ENCODE peak calls at places on chromosomes 1 and 21, in ten cellular contexts. N is CD8-positive, alpha-beta T cell; A is PC-3; U is heart left ventricle; B is astrocyte of the cerebellum; K is stomach; C is psoas muscle; P is colonic mucosa; H is OCI-LY7; D is AG10803. M is an unnamed sample.

GRCh38 chr1:227884370-227885134 is 63.2 kb downstream of the WNT9A start:
- DNase-seq in K (peak), B (no peak), D (no peak), H (no peak), P (peak), A (no peak), U (peak), C (peak), N (peak), M (no peak)

GRCh38 chr21:32843561-32843960 is 72.0 kb upstream of the PAXBP1 start:
- DNase-seq in B (no peak), P (no peak), U (no peak), C (no peak), A (no peak), D (no peak), H (no peak), K (no peak), N (no peak), M (no peak)

GRCh38 chr1:27269276-27269675 is 34.8 kb downstream of the WDTC1 start:
- DNase-seq in N (no peak), P (no peak), C (no peak), A (no peak), D (no peak), K (no peak), U (no peak), B (no peak), H (no peak), M (no peak)

GRCh38 chr1:26578167-26578566 is 48.6 kb downstream of the RPS6KA1 start:
- DNase-seq in D (no peak), K (no peak), B (no peak), H (peak), C (no peak), N (no peak), U (no peak), A (no peak), P (no peak), M (no peak)

GRCh38 chr1:41758904-41759548 is 159.7 kb downstream of the HIVEP3 start:
- DNase-seq in N (no peak), C (no peak), P (no peak), A (peak), K (no peak), B (peak), H (no peak), U (no peak), D (peak), M (no peak)

GRCh38 chr1:13498553-13498952 is 15.2 kb downstream of the LRRC38 start:
- DNase-seq in D (no peak), K (no peak), A (no peak), C (no peak), U (peak), P (no peak), N (no peak), B (no peak), H (peak), M (no peak)

GRCh38 chr1:159996653-159997052 is 35.1 kb downstream of the PIGM start:
- DNase-seq in U (no peak), P (no peak), K (no peak), B (peak), H (no peak), C (no peak), A (peak), N (no peak), D (peak), M (no peak)

GRCh38 chr1:236213534-236213933 is 68.2 kb downstream of the ERO1B start:
- DNase-seq in P (no peak), A (no peak), B (no peak), K (no peak), N (no peak), U (no peak), C (no peak), D (peak), H (no peak), M (no peak)

GRCh38 chr1:161209790-161210409 is 5.2 kb upstream of the FCER1G start:
- DNase-seq in H (peak), A (peak), P (peak), N (peak), K (peak), D (peak), C (peak), B (peak), U (peak), M (peak)

GRCh38 chr1:228174482-228175315 is 9.1 kb downstream of the IBA57 start:
- DNase-seq in N (no peak), C (no peak), A (peak), B (no peak), P (no peak), H (peak), K (no peak), D (no peak), U (peak), M (peak)

GRCh38 chr1:234942869-234943501 is 185.7 kb downstream of the TOMM20 start:
- DNase-seq in C (no peak), U (no peak), K (no peak), H (no peak), B (no peak), D (no peak), A (no peak), N (no peak), P (no peak), M (no peak)

GRCh38 chr1:50080904-50081586 is 27.7 kb upstream of the ELAVL4 start:
- DNase-seq in H (peak), K (no peak), U (no peak), N (no peak), P (peak), A (peak), D (no peak), B (no peak), C (no peak), M (no peak)

GRCh38 chr21:37130971-37131370 is 57.9 kb downstream of the TTC3 start:
- DNase-seq in B (no peak), C (no peak), A (peak), H (no peak), U (no peak), D (no peak), K (no peak), N (no peak), P (no peak), M (no peak)

GRCh38 chr1:204830671-204831585 is 39.7 kb upstream of the NFASC start:
- DNase-seq in K (no peak), H (no peak), N (no peak), U (no peak), D (no peak), A (no peak), P (no peak), B (no peak), C (no peak), M (no peak)

GRCh38 chr1:25807480-25808390 is 7.7 kb downstream of the SELENON start:
- DNase-seq in B (no peak), K (no peak), P (no peak), H (no peak), A (no peak), C (no peak), U (peak), D (no peak), N (no peak), M (no peak)

GRCh38 chr1:151009674-151010345 is 1.6 kb downstream of the PRUNE1 start:
- DNase-seq in U (no peak), A (no peak), C (no peak), K (no peak), B (no peak), H (no peak), P (no peak), N (no peak), D (no peak), M (no peak)

GRCh38 chr1:151006331-151007052 is at the start of gene MINDY1:
- DNase-seq in C (peak), D (peak), A (peak), K (peak), P (peak), B (peak), H (peak), N (peak), U (peak), M (peak)

GRCh38 chr1:151009206-151009587 is 948 bp downstream of the PRUNE1 start:
- DNase-seq in B (peak), C (no peak), K (no peak), N (no peak), U (no peak), P (no peak), A (no peak), D (peak), H (no peak), M (no peak)

GRCh38 chr1:151008244-151009205 is at the start of gene PRUNE1:
- DNase-seq in H (peak), K (peak), P (peak), C (peak), A (peak), B (peak), D (peak), N (peak), U (peak), M (peak)

GRCh38 chr1:151007853-151008243 is 401 bp upstream of the PRUNE1 start:
- DNase-seq in U (no peak), B (no peak), H (no peak), N (no peak), C (no peak), A (no peak), D (no peak), P (no peak), K (no peak), M (no peak)
- H3K4me3 ChIP-seq in U (peak), B (peak), H (peak), N (peak), C (peak), A (peak), D (peak), P (peak), K (peak), M (no peak)

GRCh38 chr21:28742527-28742926 is 250.2 kb downstream of the LTN1 start:
- DNase-seq in D (peak), U (no peak), K (no peak), C (no peak), A (peak), P (no peak), N (no peak), B (peak), H (no peak), M (no peak)
- TF ChIP-seq CTCF in D (peak), U (no peak), K (no peak), C (peak), A (peak), P (no peak), N (no peak), B (no peak), H (peak), M (peak)

DNA sequence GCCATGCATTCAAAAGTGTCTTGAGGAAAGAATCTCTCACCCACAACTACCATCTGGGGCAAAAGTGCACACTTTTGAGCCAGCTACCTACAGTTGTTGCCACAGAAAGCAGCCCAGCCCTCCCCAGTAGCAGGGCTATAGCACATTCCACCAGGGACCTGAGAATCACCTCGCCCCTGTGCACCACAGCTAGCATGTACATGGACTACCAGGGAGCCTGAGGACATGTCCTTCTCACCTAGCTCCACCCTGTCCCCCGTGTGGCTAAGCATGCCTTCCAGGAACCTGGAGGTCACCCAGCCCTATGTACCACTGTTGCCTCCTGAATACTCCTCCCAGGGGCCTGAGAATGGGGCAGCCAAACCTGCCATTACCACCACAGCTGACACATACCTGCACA is 16.9 kb downstream of the SPRR2G start:
- DNase-seq in U (no peak), D (no peak), K (no peak), P (no peak), C (no peak), H (no peak), N (no peak), B (no peak), A (no peak), M (no peak)
- H3K4me3 ChIP-seq in U (no peak), D (no peak), K (no peak), P (no peak), C (no peak), H (no peak), N (no peak), B (no peak), A (no peak), M (no peak)

GRCh38 chr1:84774674-84775548 is 84.7 kb upstream of the SSX2IP start:
- DNase-seq in N (no peak), C (no peak), U (no peak), H (no peak), P (no peak), B (no peak), K (no peak), D (no peak), A (peak), M (no peak)
- TF ChIP-seq CTCF in N (no peak), C (no peak), U (no peak), H (no peak), P (no peak), B (no peak), K (no peak), D (no peak), A (peak), M (no peak)

GRCh38 chr1:181894439-181894859 is 167.1 kb downstream of the ZNF648 start:
- DNase-seq in U (no peak), P (no peak), H (no peak), D (no peak), N (no peak), A (no peak), C (no peak), B (no peak), K (no peak), M (no peak)
- H3K4me3 ChIP-seq in U (no peak), P (no peak), H (no peak), D (no peak), N (no peak), A (no peak), C (no peak), B (no peak), K (no peak), M (no peak)

DNA sequence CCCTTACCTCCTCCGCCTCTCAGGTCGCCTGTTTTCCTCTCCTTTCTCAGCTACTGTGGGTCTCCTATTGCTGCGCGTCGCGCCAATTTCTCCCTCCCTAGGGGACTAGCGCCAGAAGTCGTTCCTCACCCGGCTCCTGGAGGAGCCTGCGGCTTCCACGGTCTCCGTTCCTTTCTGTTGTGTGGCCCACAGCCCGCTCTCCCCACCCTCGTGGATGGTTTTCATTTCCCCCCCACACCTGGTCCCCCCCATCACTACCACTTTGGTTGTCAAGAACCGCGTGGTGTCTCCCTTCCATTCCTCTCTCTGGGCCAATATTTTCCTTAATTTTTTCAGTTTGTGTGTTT is 525 bp downstream of the CNST start:
- DNase-seq in U (no peak), C (peak), N (no peak), D (peak), H (peak), A (peak), K (no peak), B (no peak), P (no peak), M (peak)
- TF ChIP-seq CTCF in U (no peak), C (no peak), N (no peak), D (no peak), H (peak), A (peak), K (no peak), B (no peak), P (no peak), M (no peak)

M was measured in adrenal gland.